ENCODE peak calls at places on chromosomes 7 and 10, in four cellular contexts. N is HepG2, T is GM12878, M is H1. J is an unnamed sample.

GRCh38 chr10:102235598-102235920 is 5.8 kb downstream of the PITX3 start:
- DNase-seq in N (no peak), T (no peak), M (no peak), J (no peak)

GRCh38 chr10:132689721-132690360 is 96.1 kb downstream of the NKX6-2 start:
- DNase-seq in T (no peak), M (no peak), N (no peak), J (no peak)

GRCh38 chr7:43648725-43649406 is 66.0 kb downstream of the STK17A start:
- DNase-seq in N (no peak), T (peak), M (no peak), J (no peak)

GRCh38 chr7:35565927-35566326 is 129.0 kb downstream of the HERPUD2 start:
- DNase-seq in T (no peak), N (no peak), M (no peak), J (no peak)

GRCh38 chr10:129564923-129565322 is 97.9 kb downstream of the MGMT start:
- DNase-seq in N (no peak), M (no peak), T (no peak), J (no peak)

GRCh38 chr7:1940402-1940786 is 270.3 kb downstream of the ELFN1 start:
- DNase-seq in N (no peak), M (no peak), T (peak), J (peak)

GRCh38 chr7:3029138-3029537 is 14.5 kb downstream of the CARD11 start:
- DNase-seq in T (no peak), N (no peak), M (no peak), J (no peak)

GRCh38 chr10:50605280-50606270 is 18.2 kb downstream of the SGMS1 start:
- DNase-seq in T (no peak), M (no peak), N (peak), J (peak)

GRCh38 chr7:121383235-121383634 is 12.9 kb downstream of the FAM3C start:
- DNase-seq in M (no peak), T (no peak), N (no peak), J (no peak)

GRCh38 chr10:113362645-113363091 is 190.2 kb upstream of the HABP2 start:
- DNase-seq in M (no peak), N (no peak), T (no peak), J (no peak)

GRCh38 chr7:130095812-130096211 is 25.5 kb downstream of the KLHDC10 start:
- DNase-seq in N (no peak), M (no peak), T (no peak), J (no peak)

GRCh38 chr10:80598084-80598798 is 60.5 kb downstream of the SH2D4B start:
- DNase-seq in T (peak), M (no peak), N (no peak), J (no peak)

GRCh38 chr10:74150151-74151056 is at the start of gene AP3M1:
- DNase-seq in N (no peak), M (peak), T (peak), J (peak)

GRCh38 chr10:95397747-95398146 is 106.9 kb upstream of the PDLIM1 start:
- DNase-seq in N (no peak), M (no peak), T (no peak), J (peak)

GRCh38 chr10:113301342-113301984 is 251.4 kb upstream of the HABP2 start:
- DNase-seq in M (no peak), T (no peak), N (peak), J (peak)

GRCh38 chr10:58782876-58783859 is 270.5 kb downstream of the BICC1 start:
- DNase-seq in T (no peak), N (no peak), M (no peak), J (no peak)

GRCh38 chr7:91041901-91042457 is 222.3 kb upstream of the FZD1 start:
- DNase-seq in M (no peak), T (no peak), N (no peak), J (no peak)

GRCh38 chr10:66565999-66566398 is 359.8 kb upstream of the LRRTM3 start:
- DNase-seq in N (no peak), T (no peak), M (no peak), J (no peak)

GRCh38 chr10:73999703-74000102 is 1.8 kb downstream of the VCL start:
- DNase-seq in M (no peak), N (peak), T (no peak), J (no peak)

GRCh38 chr10:71845410-71846406 is 5.3 kb downstream of the PSAP start:
- DNase-seq in T (no peak), N (no peak), M (no peak), J (no peak)

GRCh38 chr7:147586526-147586925 is 1004.0 kb upstream of the C7orf33 start:
- DNase-seq in M (no peak), N (no peak), T (no peak), J (no peak)

GRCh38 chr7:97118306-97118917 is 914 bp downstream of the SDHAF3 start:
- DNase-seq in N (no peak), T (no peak), M (no peak), J (no peak)

GRCh38 chr7:44489955-44490350 is 505 bp downstream of the NUDCD3 start:
- DNase-seq in M (no peak), T (no peak), N (no peak), J (peak)

GRCh38 chr7:129779602-129780256 is 168.2 kb downstream of the NRF1 start:
- DNase-seq in T (no peak), M (no peak), N (peak), J (peak)

GRCh38 chr10:26524161-26524831 is 86.2 kb downstream of the APBB1IP start:
- DNase-seq in N (no peak), T (no peak), M (no peak), J (no peak)

GRCh38 chr7:43482679-43483252 is 100.1 kb upstream of the STK17A start:
- DNase-seq in M (no peak), T (no peak), N (peak), J (no peak)

GRCh38 chr7:22184549-22185199 is 172.3 kb downstream of the RAPGEF5 start:
- DNase-seq in N (no peak), T (no peak), M (no peak), J (no peak)

GRCh38 chr7:4714161-4714700 is 32.1 kb downstream of the FOXK1 start:
- DNase-seq in T (no peak), M (no peak), N (no peak), J (no peak)

GRCh38 chr10:22550732-22551131 is 163.6 kb downstream of the PIP4K2A start:
- DNase-seq in M (peak), T (no peak), N (peak), J (peak)

GRCh38 chr10:48932831-48933670 is 6.6 kb downstream of the LRRC18 start:
- DNase-seq in M (no peak), T (no peak), N (no peak), J (no peak)

GRCh38 chr10:58264780-58265179 is 2.9 kb downstream of the IPMK start:
- DNase-seq in T (no peak), N (no peak), M (no peak), J (no peak)

GRCh38 chr10:110918633-110919348 is at the start of gene BBIP1:
- DNase-seq in T (peak), M (peak), N (peak), J (no peak)

GRCh38 chr10:31757831-31758230 is 170.8 kb downstream of the ARHGAP12 start:
- DNase-seq in M (no peak), N (no peak), T (no peak), J (no peak)
- TF ChIP-seq HDAC2 in M (no peak), N (no peak), T (no peak), J (no peak)

GRCh38 chr7:45919947-45920542 is 1.0 kb downstream of the IGFBP3 start:
- DNase-seq in T (no peak), M (no peak), N (no peak), J (no peak)

GRCh38 chr7:45917658-45918057 is 3.4 kb downstream of the IGFBP3 start:
- DNase-seq in N (peak), M (no peak), T (no peak), J (peak)

GRCh38 chr7:45917064-45917463 is 4.0 kb downstream of the IGFBP3 start:
- DNase-seq in M (no peak), N (no peak), T (no peak), J (no peak)

GRCh38 chr7:45919231-45919825 is 1.7 kb downstream of the IGFBP3 start:
- DNase-seq in T (no peak), N (no peak), M (no peak), J (no peak)

DNA sequence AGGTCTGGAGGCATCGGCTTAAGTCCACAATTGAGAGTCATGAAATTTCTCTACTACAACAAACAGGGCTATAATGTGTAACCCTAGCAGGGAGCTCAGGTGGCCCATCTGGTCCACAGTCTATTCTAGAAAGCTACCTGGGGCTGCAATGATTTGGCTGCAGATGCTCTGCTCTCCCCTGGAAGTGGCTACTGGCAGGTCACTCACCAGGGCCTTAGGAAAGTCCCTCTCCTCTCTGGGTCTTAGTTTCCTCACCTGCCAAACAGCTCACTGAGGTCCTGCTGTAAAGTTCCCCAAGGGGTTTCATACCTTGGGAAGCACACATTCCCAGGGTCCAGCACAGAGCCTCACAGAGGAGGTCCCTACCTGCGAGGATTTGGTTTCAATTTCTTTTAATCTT is 2.5 kb downstream of the IGFBP3 start:
- DNase-seq in M (no peak), N (no peak), T (no peak), J (no peak)
- TF ChIP-seq BRCA1 in M (no peak), N (no peak), T (no peak), J (no peak)

GRCh38 chr7:142618655-142619351 is 130.5 kb upstream of the PRSS1 start:
- DNase-seq in M (no peak), N (no peak), T (no peak), J (no peak)
- H3K4me3 ChIP-seq in M (no peak), N (no peak), T (no peak), J (no peak)

GRCh38 chr10:122020202-122020601 is 31.2 kb downstream of the TACC2 start:
- DNase-seq in N (no peak), M (no peak), T (no peak), J (no peak)

GRCh38 chr10:122021828-122022227 is 32.9 kb downstream of the TACC2 start:
- DNase-seq in M (no peak), N (no peak), T (no peak), J (no peak)

GRCh38 chr10:122018951-122019413 is 30.0 kb downstream of the TACC2 start:
- DNase-seq in N (no peak), T (no peak), M (no peak), J (no peak)

GRCh38 chr10:122021421-122021820 is 32.5 kb downstream of the TACC2 start:
- DNase-seq in N (no peak), M (no peak), T (no peak), J (no peak)

DNA sequence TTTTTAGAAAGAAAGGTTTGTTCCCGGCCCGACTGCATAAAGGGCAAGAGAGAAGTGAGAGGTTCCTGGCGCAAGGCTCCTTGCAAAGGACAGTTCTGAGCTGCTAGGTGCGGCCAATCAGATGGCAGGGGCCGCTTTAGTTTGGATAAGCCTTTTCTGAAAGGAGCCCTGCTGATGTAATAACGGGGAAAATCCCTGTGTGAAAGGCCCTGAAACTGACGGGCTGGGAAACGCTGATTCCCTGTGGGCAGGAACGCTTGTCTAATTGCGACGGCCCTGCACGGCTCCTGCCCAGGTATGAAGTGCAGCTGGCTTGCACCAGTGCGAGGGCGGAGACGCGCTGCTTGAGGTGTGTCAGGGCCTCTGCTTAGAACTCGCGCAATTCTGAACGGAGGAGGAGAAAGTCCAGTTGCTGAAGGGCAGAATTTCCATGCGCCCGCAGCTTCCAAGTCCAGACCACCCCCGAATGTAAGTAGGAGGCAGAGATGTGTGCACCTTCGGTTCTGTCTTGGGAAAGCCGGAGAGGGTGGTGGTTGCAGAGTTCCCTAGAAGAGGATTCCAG is 30.5 kb downstream of the TACC2 start:
- DNase-seq in N (no peak), T (no peak), M (no peak), J (no peak)
- TF ChIP-seq HDAC2 in N (no peak), T (no peak), M (no peak), J (no peak)

DNA sequence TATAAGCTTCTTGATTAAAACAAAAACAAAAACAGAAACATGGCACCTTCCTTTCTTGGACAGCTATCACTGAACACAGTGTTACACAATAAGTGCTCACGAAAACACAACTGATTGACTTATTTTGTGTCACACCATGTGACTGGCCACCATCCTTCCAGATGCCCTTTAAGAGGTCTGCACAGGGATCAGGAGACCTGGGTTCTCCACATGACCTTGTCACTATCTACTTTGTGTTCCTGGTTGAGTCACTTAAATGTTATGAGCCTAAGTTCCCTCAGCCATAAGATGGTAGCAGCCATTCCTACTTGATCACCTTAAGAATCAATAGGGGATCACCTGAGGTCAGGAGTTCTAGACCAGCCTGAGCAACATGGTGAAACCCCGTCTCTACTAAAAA is 120.0 kb downstream of the HIPK2 start:
- DNase-seq in M (no peak), N (no peak), T (no peak), J (no peak)
- TF ChIP-seq BRCA1 in M (no peak), N (no peak), T (no peak), J (no peak)

GRCh38 chr7:107563761-107564552 is at the start of the genes COG5 and DUS4L:
- DNase-seq in T (peak), N (peak), M (peak), J (peak)

GRCh38 chr7:107559864-107560263 is 3.9 kb downstream of the COG5 start:
- DNase-seq in N (no peak), T (no peak), M (no peak), J (peak)

GRCh38 chr7:107564553-107565298 is 955 bp downstream of the DUS4L start:
- DNase-seq in T (no peak), M (no peak), N (no peak), J (no peak)

GRCh38 chr7:107563072-107563760 is 504 bp downstream of the COG5 start:
- DNase-seq in T (no peak), N (peak), M (no peak), J (peak)

GRCh38 chr7:107560898-107561516 is 2.7 kb downstream of the COG5 start:
- DNase-seq in N (no peak), T (no peak), M (no peak), J (no peak)
- H3K4me3 ChIP-seq in N (no peak), T (no peak), M (no peak), J (no peak)

DNA sequence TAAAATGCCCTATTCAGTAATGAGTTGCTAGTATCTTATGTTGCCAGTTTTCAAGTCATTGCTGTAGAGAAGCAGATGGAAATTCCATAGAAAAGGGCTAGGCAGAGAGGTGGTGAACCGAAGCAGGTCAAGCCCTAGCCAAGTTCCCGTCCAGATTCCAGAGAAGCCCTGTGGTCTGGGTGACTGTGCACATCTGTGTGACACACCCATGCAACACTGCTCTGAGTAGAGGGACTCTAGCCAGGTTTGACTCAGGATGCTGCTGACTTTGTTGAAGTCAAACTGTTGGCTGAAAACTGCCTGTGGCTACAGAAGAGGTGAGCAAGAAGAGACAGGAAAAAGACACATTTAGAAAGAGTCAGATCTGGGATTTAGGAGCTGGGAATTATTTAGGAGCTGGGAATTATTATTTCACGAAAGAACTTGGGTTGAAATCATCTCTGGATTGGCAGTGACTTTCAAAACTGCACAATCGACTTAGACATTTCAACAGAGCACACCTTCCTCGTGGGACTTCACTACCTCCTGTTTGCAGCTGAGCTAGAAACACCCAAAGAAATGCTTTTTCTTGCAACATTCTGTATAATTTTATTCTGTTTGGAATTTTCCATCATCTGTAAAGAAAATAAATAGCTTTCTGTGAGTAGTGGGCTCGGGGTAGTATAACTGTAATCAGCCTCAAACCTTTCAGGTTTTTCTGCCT is 149.1 kb upstream of the PRKCQ start:
- DNase-seq in M (no peak), N (no peak), T (no peak), J (no peak)
- TF ChIP-seq HDAC2 in M (no peak), N (no peak), T (no peak), J (no peak)

DNA sequence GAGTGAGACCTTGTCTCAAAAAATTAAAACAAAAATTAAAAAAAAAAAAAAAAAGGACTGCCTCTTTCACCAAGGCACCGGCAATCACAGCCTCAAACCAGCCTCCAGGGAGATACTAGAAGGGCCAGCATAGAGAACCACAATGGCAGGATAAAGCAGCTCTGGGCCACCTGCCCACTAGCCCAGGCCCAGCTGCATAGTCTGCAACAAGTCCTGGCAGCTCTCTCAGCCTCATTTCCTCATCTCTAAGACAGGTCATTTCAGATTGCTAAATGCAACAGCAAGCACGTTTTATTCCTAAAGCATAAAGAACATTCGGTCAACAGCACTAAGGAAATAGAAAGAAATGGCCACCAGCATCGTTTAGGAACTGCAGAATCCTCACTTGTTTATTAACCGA is 28.8 kb downstream of the XPNPEP1 start:
- DNase-seq in N (no peak), M (no peak), T (no peak), J (no peak)
- TF ChIP-seq BRCA1 in N (no peak), M (no peak), T (no peak), J (no peak)

GRCh38 chr10:103277713-103278299 is 868 bp downstream of the INA start:
- DNase-seq in T (no peak), M (no peak), N (no peak), J (no peak)

GRCh38 chr10:103278862-103279298 is 1.9 kb downstream of the INA start:
- DNase-seq in T (no peak), N (no peak), M (no peak), J (peak)

GRCh38 chr10:103276941-103277712 is at the start of gene INA:
- DNase-seq in N (no peak), M (no peak), T (no peak), J (no peak)

GRCh38 chr10:103278424-103278823 is 1.5 kb downstream of the INA start:
- DNase-seq in M (no peak), N (no peak), T (no peak), J (no peak)

GRCh38 chr10:103276251-103276936 is 544 bp upstream of the INA start:
- DNase-seq in N (no peak), T (no peak), M (no peak), J (no peak)
- H3K4me3 ChIP-seq in N (peak), T (no peak), M (peak), J (no peak)